ENCODE peak calls at places on chromosomes 7 and 10, in five cellular contexts. D is PC-3, T is MM.1S, X is HCT116, G is Karpas-422. Q is an unnamed sample. For H3K9me2, the result is how much of the 10 kb centered on the place peaks cover.

GRCh38 chr7:98571006-98571405 is 46.1 kb upstream of the NPTX2 start:
- DNase-seq in D (no peak), T (no peak), X (no peak), G (no peak), Q (no peak)

GRCh38 chr7:24894670-24895221 is 85.2 kb downstream of the OSBPL3 start:
- DNase-seq in D (peak), T (no peak), X (no peak), G (no peak), Q (peak)

GRCh38 chr10:95430231-95430951 is 130.8 kb downstream of the SORBS1 start:
- DNase-seq in D (peak), T (peak), X (peak), G (peak), Q (peak)

GRCh38 chr7:37826825-37827224 is 21.6 kb upstream of the NME8 start:
- DNase-seq in D (no peak), T (peak), X (no peak), G (no peak), Q (no peak)

GRCh38 chr10:71756441-71757191 is 16.7 kb downstream of the VSIR start:
- DNase-seq in D (no peak), T (no peak), X (no peak), G (no peak), Q (no peak)

GRCh38 chr7:125480762-125481161 is 551.1 kb upstream of the POT1 start:
- DNase-seq in D (no peak), T (no peak), X (no peak), G (no peak), Q (no peak)

GRCh38 chr10:114751856-114752255 is 69.7 kb upstream of the FHIP2A start:
- DNase-seq in D (peak), T (no peak), X (no peak), G (no peak), Q (peak)

GRCh38 chr7:30173058-30173897 is 38.5 kb downstream of the MTURN start:
- DNase-seq in D (peak), T (no peak), X (no peak), G (peak), Q (peak)

GRCh38 chr10:71365366-71365765 is 31.4 kb upstream of the CDH23 start:
- DNase-seq in D (no peak), T (no peak), X (no peak), G (no peak), Q (no peak)

GRCh38 chr7:31114593-31115343 is 62.7 kb downstream of the ADCYAP1R1 start:
- DNase-seq in D (peak), T (peak), X (no peak), G (peak), Q (peak)

GRCh38 chr10:110434477-110435096 is 63.1 kb upstream of the DUSP5 start:
- DNase-seq in D (no peak), T (no peak), X (no peak), G (no peak), Q (no peak)

GRCh38 chr10:77629775-77630565 is 7.6 kb downstream of the KCNMA1 start:
- DNase-seq in D (peak), T (no peak), X (no peak), G (no peak), Q (peak)

GRCh38 chr10:70477661-70478162 is 855 bp upstream of the PALD1 start:
- DNase-seq in D (peak), T (peak), X (peak), G (peak), Q (peak)

GRCh38 chr10:16843252-16843870 is 26.1 kb upstream of the RSU1 start:
- DNase-seq in D (peak), T (peak), X (peak), G (peak), Q (peak)

GRCh38 chr10:60377955-60378354 is 11.7 kb downstream of the ANK3 start:
- DNase-seq in D (peak), T (no peak), X (no peak), G (no peak), Q (peak)

GRCh38 chr7:499853-500485 is 19.7 kb downstream of the PDGFA start:
- DNase-seq in D (no peak), T (no peak), X (no peak), G (no peak), Q (no peak)

GRCh38 chr10:22251751-22252285 is 34.0 kb upstream of the EBLN1 start:
- DNase-seq in D (peak), T (peak), X (no peak), G (peak), Q (peak)

GRCh38 chr10:122567056-122567660 is 6.6 kb downstream of the DMBT1 start:
- DNase-seq in D (peak), T (no peak), X (peak), G (peak), Q (peak)

GRCh38 chr10:117170244-117170643 is 27.0 kb upstream of the KCNK18 start:
- DNase-seq in D (no peak), T (no peak), X (no peak), G (no peak), Q (peak)

GRCh38 chr7:99407849-99408346 is 499 bp downstream of the PDAP1 start:
- DNase-seq in D (peak), T (no peak), X (no peak), G (peak), Q (peak)

GRCh38 chr7:22849158-22849557 is 26.5 kb upstream of the TOMM7 start:
- DNase-seq in D (no peak), T (no peak), X (no peak), G (no peak), Q (no peak)

GRCh38 chr10:73601486-73601921 is 10.4 kb upstream of the USP54 start:
- DNase-seq in D (peak), T (no peak), X (no peak), G (no peak), Q (no peak)

GRCh38 chr7:131898418-131898817 is 342.0 kb upstream of the PODXL start:
- DNase-seq in D (peak), T (no peak), X (no peak), G (no peak), Q (peak)
- H3K9me2 ChIP-seq in D (under half), T (under half), X (under half), G (under half), Q (under half)

GRCh38 chr10:5443429-5443828 is 31.1 kb downstream of the NET1 start:
- DNase-seq in D (no peak), T (peak), X (no peak), G (peak), Q (no peak)
- H3K9ac ChIP-seq in D (no peak), T (no peak), X (no peak), G (peak), Q (no peak)

DNA sequence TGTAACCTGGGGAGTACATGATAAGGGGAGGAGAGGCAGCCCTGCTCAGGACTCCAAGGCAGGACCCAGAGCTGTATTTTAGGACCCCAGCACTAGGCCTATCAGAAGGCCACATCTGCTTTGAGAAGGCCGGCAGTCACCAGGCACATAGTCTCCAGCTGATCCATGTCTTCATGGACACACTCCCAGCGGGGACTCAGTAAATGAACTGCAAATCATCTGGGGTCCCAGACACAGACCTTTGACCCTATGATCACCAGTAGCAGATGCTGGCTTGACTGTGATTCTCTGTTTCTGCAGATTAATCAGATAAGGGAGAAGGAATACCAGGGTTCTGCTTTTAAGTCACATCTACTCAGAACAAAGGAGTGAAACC is 341.4 kb upstream of the PODXL start:
- DNase-seq in D (no peak), T (no peak), X (no peak), G (no peak), Q (no peak)
- H3K9me2 ChIP-seq in D (under half), T (under half), X (under half), G (under half), Q (under half)

GRCh38 chr10:102796407-102797176 is 40.6 kb downstream of the CYP17A1 start:
- DNase-seq in D (no peak), T (peak), X (no peak), G (no peak), Q (peak)
- H3K9ac ChIP-seq in D (no peak), T (peak), X (no peak), G (no peak), Q (peak)

GRCh38 chr7:129437190-129437589 is 3.0 kb downstream of the STRIP2 start:
- DNase-seq in D (no peak), T (no peak), X (no peak), G (no peak), Q (no peak)
- H3K9me2 ChIP-seq in D (under half), T (under half), X (under half), G (under half), Q (under half)

DNA sequence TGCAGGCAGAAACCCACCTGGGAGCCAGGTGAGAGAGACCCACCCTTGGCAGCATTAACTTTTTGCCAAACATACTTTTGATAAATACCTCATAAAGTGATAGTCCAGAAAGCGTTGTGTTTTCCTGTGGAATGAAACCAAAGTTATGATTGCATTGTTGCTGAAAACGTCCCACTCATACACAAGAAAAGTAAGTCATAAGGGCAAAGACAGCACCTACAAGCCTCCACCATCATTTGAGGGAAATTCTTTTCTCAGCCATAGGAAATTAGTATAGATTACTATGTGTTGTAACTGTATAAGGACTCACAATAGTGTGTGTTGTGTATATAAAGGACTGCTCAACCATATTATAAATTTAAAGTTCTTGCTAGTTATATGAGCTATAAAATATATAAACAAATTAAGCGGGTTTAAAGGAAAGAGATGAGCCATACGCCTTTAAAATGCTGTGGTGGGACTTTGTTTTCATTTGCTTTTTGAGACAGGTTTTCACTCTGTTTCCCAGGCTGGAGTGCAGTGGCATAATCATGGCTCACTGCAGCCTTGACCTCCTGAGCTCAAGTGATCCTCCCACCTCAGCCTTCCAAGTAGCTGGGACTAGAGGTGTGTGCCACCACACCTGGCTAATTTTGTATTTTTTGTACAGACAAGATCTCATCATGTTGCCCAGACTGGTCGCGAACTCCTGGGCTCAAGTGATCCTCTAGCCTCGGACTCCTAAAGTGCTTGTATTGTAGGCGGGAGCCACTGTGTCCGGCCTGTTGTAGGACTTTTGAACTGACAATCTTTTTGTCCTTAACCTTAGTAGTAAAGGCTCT is 160.8 kb downstream of the PKD1L1 start:
- DNase-seq in D (no peak), T (no peak), X (no peak), G (no peak), Q (peak)
- H3K9ac ChIP-seq in D (peak), T (no peak), X (peak), G (no peak), Q (peak)

DNA sequence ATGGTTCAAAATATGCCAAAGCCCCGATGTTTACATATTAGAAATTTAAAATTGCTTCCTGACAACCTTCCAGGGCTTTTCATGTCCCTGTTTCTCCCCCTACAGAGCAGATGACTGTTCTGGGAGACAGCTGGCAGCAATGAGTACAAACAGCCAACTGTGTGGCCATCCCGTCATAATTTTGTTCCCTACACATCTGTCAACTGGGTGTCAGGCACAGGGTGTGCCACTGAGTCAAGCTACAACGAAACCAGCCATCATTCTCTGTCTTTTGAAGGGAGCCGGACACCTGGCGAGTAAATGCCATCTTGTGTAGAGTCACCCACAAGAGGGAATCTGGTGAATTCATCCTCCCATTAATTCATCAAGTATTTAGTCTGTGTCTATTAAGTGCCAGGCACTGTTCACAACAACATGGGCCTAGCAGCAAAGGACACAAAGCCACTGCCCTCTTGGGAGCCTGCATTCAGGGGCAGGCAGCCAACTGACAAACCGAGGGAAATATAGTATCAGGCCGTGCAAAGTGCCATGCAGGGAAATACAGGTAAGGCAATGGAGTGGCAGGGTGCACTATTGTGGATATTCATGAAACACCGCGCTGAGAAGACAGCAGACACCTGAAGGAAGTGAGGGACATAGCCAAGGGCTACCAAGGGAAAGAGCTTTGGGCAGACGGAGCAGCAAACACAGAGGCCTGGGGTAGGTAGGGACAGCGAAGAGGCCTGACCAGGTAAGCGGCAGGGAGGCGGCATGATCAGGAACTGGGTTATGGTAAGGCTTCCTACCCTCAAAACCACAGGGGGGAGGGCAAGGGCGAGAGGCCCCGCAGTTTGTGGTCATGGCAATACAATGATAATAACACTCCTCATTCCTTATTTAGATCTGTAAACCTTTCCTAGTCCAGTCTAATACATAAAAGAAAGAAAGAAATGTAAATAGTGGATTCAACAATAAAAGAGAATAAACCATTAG is 213.6 kb downstream of the FAM107B start:
- DNase-seq in D (no peak), T (no peak), X (no peak), G (no peak), Q (no peak)
- H3K9me2 ChIP-seq in D (under half), T (under half), X (under half), G (under half), Q (under half)

GRCh38 chr10:43230909-43231522 is 35.8 kb downstream of the RASGEF1A start:
- DNase-seq in D (no peak), T (no peak), X (no peak), G (no peak), Q (no peak)
- H3K9ac ChIP-seq in D (no peak), T (no peak), X (no peak), G (no peak), Q (no peak)

GRCh38 chr10:105921348-105921747 is 1243.2 kb downstream of the SORCS1 start:
- DNase-seq in D (no peak), T (no peak), X (no peak), G (no peak), Q (no peak)

DNA sequence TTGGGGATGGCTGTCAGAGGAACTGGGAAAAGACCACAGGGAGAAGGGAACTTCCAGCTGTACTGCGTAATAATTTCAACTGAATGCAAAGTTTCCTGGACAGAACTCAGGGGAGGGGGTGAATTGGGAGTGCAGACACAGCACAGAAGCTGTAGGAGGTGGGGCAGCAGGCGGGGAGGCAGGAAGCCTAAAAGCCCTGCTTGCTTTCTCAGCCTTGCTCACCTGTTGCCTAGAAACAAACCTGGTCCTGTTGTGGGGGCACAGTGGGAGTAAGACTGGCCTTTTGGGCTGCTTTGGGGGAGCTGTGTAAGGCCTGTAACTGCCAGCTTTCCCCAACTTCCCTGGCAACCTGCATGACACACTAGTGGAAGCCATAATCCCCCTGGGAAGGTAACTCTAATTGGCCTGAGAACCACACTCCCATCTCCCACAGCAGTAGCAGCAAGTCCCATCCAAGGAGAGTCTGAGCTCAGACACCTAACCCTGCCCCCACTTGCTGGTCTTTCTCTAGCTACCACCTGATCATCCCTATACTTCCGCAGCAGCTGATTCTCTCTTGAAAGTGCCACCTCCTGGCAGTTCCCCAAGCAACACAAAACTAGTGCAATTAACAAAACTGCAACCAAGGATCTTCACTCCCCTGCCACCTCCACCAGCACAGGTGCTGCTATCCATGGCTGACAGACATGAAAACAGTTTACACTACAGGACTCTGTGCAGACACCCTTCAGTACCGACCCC is 1239.3 kb downstream of the SORCS1 start:
- DNase-seq in D (no peak), T (no peak), X (no peak), G (no peak), Q (no peak)
- H3K9me2 ChIP-seq in D (under half), T (under half), X (under half), G (under half), Q (under half)

GRCh38 chr7:42766810-42767423 is 145.0 kb downstream of the C7orf25 start:
- DNase-seq in D (no peak), T (no peak), X (no peak), G (no peak), Q (no peak)
- H3K9ac ChIP-seq in D (no peak), T (no peak), X (no peak), G (no peak), Q (no peak)

Q was measured in GM23248.